ENCODE peak calls at places on chromosomes 16 and 17, in six cellular contexts. One of them, this sample, is unnamed.

GRCh38 chr17:46940692-46941404 is 17.9 kb downstream of the GOSR2 start:
- DNase-seq in fibroblast of villous mesenchyme: peak; percentile 77
- DNase-seq in fibroblast of the aortic adventitia: peak; percentile 75
- DNase-seq in GM13977: peak; percentile 82
- DNase-seq in activated B cell treated with CpG ODN at 0.5 μM for 24 hours: peak; percentile 49
- DNase-seq in ascending aorta: peak; percentile 78
- DNase-seq in this sample: no peak

GRCh38 chr16:46853713-46854443 is 22.9 kb upstream of the C16orf87 start:
- DNase-seq in GM13977: peak; percentile 79
- DNase-seq in ascending aorta: peak; percentile 73
- DNase-seq in fibroblast of the aortic adventitia: peak; percentile 79
- DNase-seq in fibroblast of villous mesenchyme: peak; percentile 72
- DNase-seq in activated B cell treated with CpG ODN at 0.5 μM for 24 hours: peak; percentile 53
- DNase-seq in this sample: no peak

GRCh38 chr16:69105501-69106361 is at the start of gene HAS3:
- DNase-seq in fibroblast of the aortic adventitia: peak; percentile 66
- DNase-seq in activated B cell treated with CpG ODN at 0.5 μM for 24 hours: peak; percentile 38
- DNase-seq in GM13977: peak; percentile 82
- DNase-seq in ascending aorta: no peak
- DNase-seq in fibroblast of villous mesenchyme: peak; percentile 60
- DNase-seq in this sample: no peak

GRCh38 chr17:67718325-67718941 is 697 bp downstream of the NOL11 start:
- DNase-seq in activated B cell treated with CpG ODN at 0.5 μM for 24 hours: no peak
- DNase-seq in fibroblast of the aortic adventitia: peak; percentile 18
- DNase-seq in GM13977: peak; percentile 42
- DNase-seq in fibroblast of villous mesenchyme: no peak
- DNase-seq in ascending aorta: no peak
- DNase-seq in this sample: no peak

GRCh38 chr16:30060354-30061194 is 5.0 kb upstream of the ALDOA start:
- DNase-seq in fibroblast of the aortic adventitia: no peak
- DNase-seq in ascending aorta: no peak
- DNase-seq in GM13977: no peak
- DNase-seq in activated B cell treated with CpG ODN at 0.5 μM for 24 hours: no peak
- DNase-seq in fibroblast of villous mesenchyme: peak; percentile 37
- DNase-seq in this sample: no peak

GRCh38 chr16:81366316-81366932 is 51.7 kb downstream of the GAN start:
- DNase-seq in GM13977: peak; percentile 54
- DNase-seq in activated B cell treated with CpG ODN at 0.5 μM for 24 hours: no peak
- DNase-seq in fibroblast of the aortic adventitia: peak; percentile 76
- DNase-seq in fibroblast of villous mesenchyme: peak; percentile 63
- DNase-seq in ascending aorta: no peak
- DNase-seq in this sample: no peak

GRCh38 chr16:3187798-3188674 is at the start of gene OR1F1:
- DNase-seq in ascending aorta: no peak
- DNase-seq in fibroblast of the aortic adventitia: peak; percentile 62
- DNase-seq in activated B cell treated with CpG ODN at 0.5 μM for 24 hours: no peak
- DNase-seq in fibroblast of villous mesenchyme: peak; percentile 36
- DNase-seq in GM13977: peak; percentile 72
- DNase-seq in this sample: no peak

GRCh38 chr16:84599528-84600202 is 18.2 kb downstream of the COTL1 start:
- DNase-seq in activated B cell treated with CpG ODN at 0.5 μM for 24 hours: peak; percentile 55
- DNase-seq in fibroblast of villous mesenchyme: peak; percentile 91
- DNase-seq in ascending aorta: peak; percentile 75
- DNase-seq in fibroblast of the aortic adventitia: peak; percentile 79
- DNase-seq in GM13977: peak; percentile 69
- DNase-seq in this sample: no peak

GRCh38 chr17:6461792-6462524 is 17.7 kb downstream of the PIMREG start:
- DNase-seq in fibroblast of the aortic adventitia: no peak
- DNase-seq in fibroblast of villous mesenchyme: no peak
- DNase-seq in ascending aorta: no peak
- DNase-seq in activated B cell treated with CpG ODN at 0.5 μM for 24 hours: no peak
- DNase-seq in GM13977: no peak
- DNase-seq in this sample: no peak

GRCh38 chr17:21573961-21574610 is 118.2 kb upstream of the KCNJ18 start:
- DNase-seq in fibroblast of the aortic adventitia: peak; percentile 85
- DNase-seq in GM13977: no peak
- DNase-seq in fibroblast of villous mesenchyme: peak; percentile 67
- DNase-seq in ascending aorta: no peak
- DNase-seq in activated B cell treated with CpG ODN at 0.5 μM for 24 hours: no peak
- DNase-seq in this sample: peak; percentile 33

GRCh38 chr16:29806641-29807425 is 504 bp downstream of the MAZ start:
- DNase-seq in fibroblast of villous mesenchyme: no peak
- DNase-seq in activated B cell treated with CpG ODN at 0.5 μM for 24 hours: peak; percentile 55
- DNase-seq in fibroblast of the aortic adventitia: no peak
- DNase-seq in ascending aorta: no peak
- DNase-seq in GM13977: peak; percentile 62
- DNase-seq in this sample: no peak

GRCh38 chr17:18950944-18951905 is 740 bp upstream of the SLC5A10 start:
- DNase-seq in fibroblast of villous mesenchyme: no peak
- DNase-seq in activated B cell treated with CpG ODN at 0.5 μM for 24 hours: no peak
- DNase-seq in fibroblast of the aortic adventitia: no peak
- DNase-seq in GM13977: no peak
- DNase-seq in ascending aorta: no peak
- DNase-seq in this sample: no peak

GRCh38 chr16:28845173-28846079 is 722 bp downstream of the TUFM start:
- DNase-seq in fibroblast of the aortic adventitia: no peak
- DNase-seq in fibroblast of villous mesenchyme: peak; percentile 17
- DNase-seq in ascending aorta: no peak
- DNase-seq in GM13977: peak; percentile 52
- DNase-seq in activated B cell treated with CpG ODN at 0.5 μM for 24 hours: no peak
- DNase-seq in this sample: no peak

GRCh38 chr17:78239489-78239931 is 8.1 kb downstream of the TMEM235 start:
- DNase-seq in GM13977: no peak
- DNase-seq in fibroblast of villous mesenchyme: no peak
- DNase-seq in fibroblast of the aortic adventitia: no peak
- DNase-seq in ascending aorta: no peak
- DNase-seq in activated B cell treated with CpG ODN at 0.5 μM for 24 hours: no peak
- DNase-seq in this sample: no peak

GRCh38 chr17:42535400-42536047 is 517 bp upstream of the NAGLU start:
- DNase-seq in ascending aorta: no peak
- DNase-seq in fibroblast of villous mesenchyme: no peak
- DNase-seq in fibroblast of the aortic adventitia: no peak
- DNase-seq in GM13977: no peak
- DNase-seq in activated B cell treated with CpG ODN at 0.5 μM for 24 hours: no peak
- DNase-seq in this sample: no peak

GRCh38 chr16:24035127-24035842 is 199.5 kb downstream of the PRKCB start:
- DNase-seq in activated B cell treated with CpG ODN at 0.5 μM for 24 hours: peak; percentile 35
- DNase-seq in fibroblast of the aortic adventitia: no peak
- DNase-seq in GM13977: peak; percentile 26
- DNase-seq in ascending aorta: no peak
- DNase-seq in fibroblast of villous mesenchyme: no peak
- DNase-seq in this sample: no peak

GRCh38 chr17:75078097-75079022 is 9.4 kb upstream of the SLC16A5 start:
- DNase-seq in GM13977: peak; percentile 76
- DNase-seq in activated B cell treated with CpG ODN at 0.5 μM for 24 hours: peak; percentile 33
- DNase-seq in fibroblast of villous mesenchyme: peak; percentile 51
- DNase-seq in ascending aorta: peak; percentile 76
- DNase-seq in fibroblast of the aortic adventitia: peak; percentile 66
- DNase-seq in this sample: no peak

GRCh38 chr16:88659160-88659559 is 3.7 kb downstream of the MVD start:
- DNase-seq in fibroblast of the aortic adventitia: no peak
- DNase-seq in ascending aorta: no peak
- DNase-seq in activated B cell treated with CpG ODN at 0.5 μM for 24 hours: no peak
- DNase-seq in GM13977: no peak
- DNase-seq in fibroblast of villous mesenchyme: no peak
- DNase-seq in this sample: no peak

GRCh38 chr17:51668155-51668962 is 408.0 kb downstream of the UTP18 start:
- DNase-seq in fibroblast of villous mesenchyme: no peak
- DNase-seq in GM13977: no peak
- DNase-seq in fibroblast of the aortic adventitia: no peak
- DNase-seq in activated B cell treated with CpG ODN at 0.5 μM for 24 hours: no peak
- DNase-seq in ascending aorta: no peak
- DNase-seq in this sample: no peak

GRCh38 chr16:12111223-12111622 is 134.7 kb downstream of the SNX29 start:
- DNase-seq in activated B cell treated with CpG ODN at 0.5 μM for 24 hours: no peak
- DNase-seq in fibroblast of villous mesenchyme: no peak
- DNase-seq in fibroblast of the aortic adventitia: no peak
- DNase-seq in ascending aorta: no peak
- DNase-seq in GM13977: no peak
- DNase-seq in this sample: no peak

GRCh38 chr17:30345089-30345433 is 11.2 kb upstream of the TMIGD1 start:
- DNase-seq in GM13977: no peak
- DNase-seq in activated B cell treated with CpG ODN at 0.5 μM for 24 hours: no peak
- DNase-seq in fibroblast of the aortic adventitia: no peak
- DNase-seq in ascending aorta: no peak
- DNase-seq in fibroblast of villous mesenchyme: no peak
- DNase-seq in this sample: no peak

GRCh38 chr16:73732143-73732542 is 564.5 kb upstream of the PSMD7 start:
- DNase-seq in activated B cell treated with CpG ODN at 0.5 μM for 24 hours: no peak
- DNase-seq in GM13977: no peak
- DNase-seq in fibroblast of villous mesenchyme: no peak
- DNase-seq in ascending aorta: no peak
- DNase-seq in fibroblast of the aortic adventitia: no peak
- DNase-seq in this sample: no peak

GRCh38 chr16:80931985-80932720 is 74.5 kb downstream of the CMC2 start:
- DNase-seq in ascending aorta: peak; percentile 69
- DNase-seq in fibroblast of the aortic adventitia: peak; percentile 83
- DNase-seq in fibroblast of villous mesenchyme: peak; percentile 57
- DNase-seq in activated B cell treated with CpG ODN at 0.5 μM for 24 hours: no peak
- DNase-seq in GM13977: peak; percentile 68
- DNase-seq in this sample: no peak

GRCh38 chr16:48526058-48526957 is 83.7 kb downstream of the N4BP1 start:
- DNase-seq in activated B cell treated with CpG ODN at 0.5 μM for 24 hours: no peak
- DNase-seq in fibroblast of the aortic adventitia: no peak
- DNase-seq in ascending aorta: peak; percentile 58
- DNase-seq in GM13977: peak; percentile 73
- DNase-seq in fibroblast of villous mesenchyme: no peak
- DNase-seq in this sample: no peak

GRCh38 chr17:55273579-55274370 is 9.0 kb downstream of the HLF start:
- DNase-seq in GM13977: no peak
- DNase-seq in fibroblast of the aortic adventitia: peak; percentile 32
- DNase-seq in activated B cell treated with CpG ODN at 0.5 μM for 24 hours: no peak
- DNase-seq in ascending aorta: peak; percentile 93
- DNase-seq in fibroblast of villous mesenchyme: no peak
- DNase-seq in this sample: no peak

GRCh38 chr17:61878520-61878919 is 15.2 kb upstream of the BRIP1 start:
- DNase-seq in fibroblast of villous mesenchyme: no peak
- DNase-seq in activated B cell treated with CpG ODN at 0.5 μM for 24 hours: no peak
- DNase-seq in GM13977: no peak
- DNase-seq in ascending aorta: no peak
- DNase-seq in fibroblast of the aortic adventitia: no peak
- DNase-seq in this sample: no peak

GRCh38 chr16:56384074-56384721 is 41.1 kb downstream of the AMFR start:
- DNase-seq in activated B cell treated with CpG ODN at 0.5 μM for 24 hours: no peak
- DNase-seq in fibroblast of villous mesenchyme: no peak
- DNase-seq in fibroblast of the aortic adventitia: no peak
- DNase-seq in ascending aorta: no peak
- DNase-seq in GM13977: no peak
- DNase-seq in this sample: no peak

GRCh38 chr16:17529982-17530760 is 59.4 kb upstream of the XYLT1 start:
- DNase-seq in GM13977: peak; percentile 52
- DNase-seq in activated B cell treated with CpG ODN at 0.5 μM for 24 hours: no peak
- DNase-seq in ascending aorta: no peak
- DNase-seq in fibroblast of villous mesenchyme: no peak
- DNase-seq in fibroblast of the aortic adventitia: no peak
- DNase-seq in this sample: no peak

GRCh38 chr17:50165867-50166517 is at the start of gene SGCA:
- DNase-seq in ascending aorta: no peak
- DNase-seq in activated B cell treated with CpG ODN at 0.5 μM for 24 hours: no peak
- DNase-seq in fibroblast of the aortic adventitia: peak; percentile 38
- DNase-seq in fibroblast of villous mesenchyme: no peak
- DNase-seq in GM13977: no peak
- DNase-seq in this sample: no peak

GRCh38 chr16:53893731-53894435 is 189.9 kb downstream of the FTO start:
- DNase-seq in activated B cell treated with CpG ODN at 0.5 μM for 24 hours: no peak
- DNase-seq in ascending aorta: no peak
- DNase-seq in GM13977: no peak
- DNase-seq in fibroblast of villous mesenchyme: peak; percentile 73
- DNase-seq in fibroblast of the aortic adventitia: peak; percentile 74
- DNase-seq in this sample: peak; percentile 34

GRCh38 chr16:82439678-82440293 is 187.0 kb upstream of the CDH13 start:
- DNase-seq in fibroblast of villous mesenchyme: peak; percentile 6
- DNase-seq in fibroblast of the aortic adventitia: peak; percentile 1
- DNase-seq in GM13977: peak; percentile 12
- DNase-seq in ascending aorta: no peak
- DNase-seq in activated B cell treated with CpG ODN at 0.5 μM for 24 hours: no peak
- DNase-seq in this sample: no peak
- TF ChIP-seq CTCF in fibroblast of villous mesenchyme: peak; percentile 75
- TF ChIP-seq CTCF in fibroblast of the aortic adventitia: peak; percentile 60
- TF ChIP-seq CTCF in GM13977: peak; percentile 31
- TF ChIP-seq CTCF in ascending aorta: peak; percentile 9
- TF ChIP-seq CTCF in activated B cell treated with CpG ODN at 0.5 μM for 24 hours: no peak
- TF ChIP-seq CTCF in this sample: peak; percentile 49

GRCh38 chr17:10316986-10317834 is 55.6 kb downstream of the MYH13 start:
- DNase-seq in ascending aorta: peak; percentile 80
- DNase-seq in fibroblast of the aortic adventitia: peak; percentile 54
- DNase-seq in fibroblast of villous mesenchyme: peak; percentile 54
- DNase-seq in activated B cell treated with CpG ODN at 0.5 μM for 24 hours: no peak
- DNase-seq in GM13977: peak; percentile 55
- DNase-seq in this sample: no peak
- TF ChIP-seq CTCF in ascending aorta: no peak
- TF ChIP-seq CTCF in fibroblast of the aortic adventitia: peak; percentile 58
- TF ChIP-seq CTCF in fibroblast of villous mesenchyme: peak; percentile 78
- TF ChIP-seq CTCF in activated B cell treated with CpG ODN at 0.5 μM for 24 hours: no peak
- TF ChIP-seq CTCF in GM13977: peak; percentile 68
- TF ChIP-seq CTCF in this sample: peak; percentile 66

GRCh38 chr16:27779719-27780161 is 229.8 kb downstream of the KATNIP start:
- DNase-seq in activated B cell treated with CpG ODN at 0.5 μM for 24 hours: no peak
- DNase-seq in ascending aorta: no peak
- DNase-seq in fibroblast of the aortic adventitia: peak; percentile 60
- DNase-seq in GM13977: no peak
- DNase-seq in fibroblast of villous mesenchyme: peak; percentile 33
- DNase-seq in this sample: no peak
- TF ChIP-seq CTCF in activated B cell treated with CpG ODN at 0.5 μM for 24 hours: no peak
- TF ChIP-seq CTCF in ascending aorta: peak; percentile 38
- TF ChIP-seq CTCF in fibroblast of the aortic adventitia: peak; percentile 74
- TF ChIP-seq CTCF in GM13977: no peak
- TF ChIP-seq CTCF in fibroblast of villous mesenchyme: peak; percentile 48
- TF ChIP-seq CTCF in this sample: peak; percentile 57

DNA sequence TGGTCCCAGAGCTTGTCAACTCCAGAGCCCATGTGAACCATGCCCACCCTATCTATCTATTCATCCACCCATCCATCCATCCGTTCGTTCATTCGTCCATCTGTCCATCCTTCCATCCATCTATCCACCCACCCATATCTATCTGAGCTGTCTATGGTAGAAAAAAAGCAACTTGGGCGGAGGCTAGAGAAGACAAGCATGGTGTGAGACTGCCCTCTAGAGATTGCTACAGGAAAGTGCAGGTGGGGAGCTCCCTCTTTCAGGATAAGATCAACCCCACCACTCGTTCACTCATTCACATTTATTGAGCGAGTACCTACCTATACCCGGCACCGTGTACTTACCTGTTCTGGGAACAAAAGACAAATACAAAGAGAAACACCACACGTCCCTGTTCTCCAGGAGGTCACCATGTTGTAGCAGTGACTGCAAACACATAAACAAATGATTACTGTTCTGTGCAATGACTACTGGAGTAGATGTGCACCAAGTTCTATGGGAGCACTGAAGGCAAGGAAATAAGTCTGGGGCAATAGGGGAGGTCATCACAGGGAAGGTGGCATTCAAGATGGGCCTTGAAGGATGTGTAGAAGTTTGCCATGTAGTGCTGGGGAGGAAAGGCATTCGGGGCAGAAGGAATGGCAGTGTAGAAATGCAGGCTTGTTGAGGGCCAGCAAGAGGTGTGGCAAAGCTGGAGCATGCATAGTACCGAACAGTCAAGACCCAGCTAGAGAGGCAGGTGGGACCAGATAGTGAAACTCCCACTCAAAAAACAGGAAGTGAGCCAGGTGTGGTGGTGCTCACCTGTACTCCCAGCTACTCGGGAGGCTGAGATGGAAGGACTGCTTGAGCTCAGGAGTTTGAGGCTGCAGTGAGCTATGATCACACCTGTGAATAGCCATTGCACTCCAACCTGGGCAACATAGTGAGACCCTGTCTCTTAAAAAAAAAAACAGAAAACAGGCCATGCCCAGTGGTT is 13.4 kb upstream of the ATP5MC1 start:
- DNase-seq in fibroblast of the aortic adventitia: peak; percentile 77
- DNase-seq in GM13977: peak; percentile 82
- DNase-seq in activated B cell treated with CpG ODN at 0.5 μM for 24 hours: no peak
- DNase-seq in fibroblast of villous mesenchyme: peak; percentile 75
- DNase-seq in ascending aorta: no peak
- DNase-seq in this sample: no peak
- TF ChIP-seq CTCF in fibroblast of the aortic adventitia: peak; percentile 94
- TF ChIP-seq CTCF in GM13977: peak; percentile 87
- TF ChIP-seq CTCF in activated B cell treated with CpG ODN at 0.5 μM for 24 hours: peak; percentile 82
- TF ChIP-seq CTCF in fibroblast of villous mesenchyme: peak; percentile 98
- TF ChIP-seq CTCF in ascending aorta: peak; percentile 90
- TF ChIP-seq CTCF in this sample: peak; percentile 95

This sample was measured in BJ.